ENCODE peak calls at places on chromosomes 2 and 18, in five cellular contexts. T, C, K, D and U are unnamed samples.

GRCh38 chr18:22108674-22109073 is 60.7 kb upstream of the GATA6 start:
- DNase-seq in T (no peak), C (no peak), K (no peak), D (no peak), U (no peak)

GRCh38 chr2:201618744-201619654 is 24.3 kb downstream of the TMEM237 start:
- DNase-seq in D (peak; percentile 17), C (no peak), T (no peak), K (no peak), U (peak; percentile 81)

GRCh38 chr2:215280326-215280725 is 31.5 kb upstream of the ATIC start:
- DNase-seq in K (no peak), D (no peak), C (no peak), T (no peak), U (peak; percentile 49)

GRCh38 chr18:13797157-13797611 is 26.8 kb upstream of the MC5R start:
- DNase-seq in C (no peak), T (no peak), K (peak; percentile 1), D (no peak), U (no peak)

GRCh38 chr2:64943387-64944150 is 45.6 kb upstream of the SLC1A4 start:
- DNase-seq in D (peak; percentile 46), K (no peak), T (no peak), C (no peak), U (peak; percentile 89)

GRCh38 chr2:74405994-74406583 is 15.3 kb downstream of the C2orf81 start:
- DNase-seq in C (no peak), D (no peak), K (no peak), T (no peak), U (no peak)

GRCh38 chr2:43559391-43560230 is 36.2 kb downstream of the THADA start:
- DNase-seq in D (no peak), C (no peak), T (no peak), K (no peak), U (no peak)

GRCh38 chr2:129911363-129912065 is 68.0 kb upstream of the RAB6C start:
- DNase-seq in C (no peak), T (no peak), D (no peak), K (no peak), U (no peak)

GRCh38 chr2:207223051-207223450 is 57.3 kb upstream of the KLF7 start:
- DNase-seq in T (no peak), C (no peak), K (no peak), D (no peak), U (no peak)

GRCh38 chr2:199985625-199986207 is 30.3 kb downstream of the MAIP1 start:
- DNase-seq in C (no peak), D (no peak), K (peak; percentile 24), T (peak; percentile 44), U (no peak)

GRCh38 chr2:118565816-118566540 is 281.5 kb downstream of the EN1 start:
- DNase-seq in T (no peak), C (no peak), K (no peak), D (no peak), U (no peak)

GRCh38 chr2:30758315-30758714 is 48.9 kb downstream of the CAPN13 start:
- DNase-seq in K (no peak), T (no peak), C (peak; percentile 34), D (no peak), U (peak; percentile 24)

GRCh38 chr2:10868465-10869314 is 43.0 kb upstream of the KCNF1 start:
- DNase-seq in D (no peak), T (no peak), K (no peak), C (no peak), U (no peak)

GRCh38 chr18:48165104-48165866 is 234.8 kb upstream of the SMAD2 start:
- DNase-seq in D (no peak), C (no peak), T (no peak), K (no peak), U (no peak)

GRCh38 chr2:182631299-182631698 is 84.8 kb upstream of the DNAJC10 start:
- DNase-seq in T (no peak), D (no peak), C (no peak), K (no peak), U (no peak)

GRCh38 chr18:2402084-2402483 is 169.2 kb downstream of the METTL4 start:
- DNase-seq in K (no peak), T (no peak), C (no peak), D (no peak), U (no peak)

GRCh38 chr2:217959723-217960122 is 43.1 kb downstream of the TNS1 start:
- DNase-seq in T (no peak), C (no peak), K (no peak), D (peak; percentile 1), U (peak; percentile 38)

GRCh38 chr2:227324671-227325055 is 388 bp upstream of the MFF start:
- DNase-seq in K (no peak), T (no peak), C (no peak), D (no peak), U (no peak)

GRCh38 chr2:174166261-174166660 is 82.1 kb downstream of the OLA1 start:
- DNase-seq in T (no peak), K (no peak), D (no peak), C (no peak), U (no peak)